ENCODE peak calls at places on chromosomes 13 and 19, in six cellular contexts. One of them, this sample, is unnamed.

GRCh38 chr13:75830842-75831241 is 194.7 kb downstream of the LMO7 start:
- DNase-seq in neuronal stem cell: no peak
- DNase-seq in IMR-90: peak; percentile 78
- DNase-seq in H1: no peak
- DNase-seq in mesenchymal stem cell: peak; percentile 46
- DNase-seq in trophoblast cell: no peak
- DNase-seq in this sample: no peak

GRCh38 chr19:1864480-1865171 is 1.2 kb upstream of the KLF16 start:
- DNase-seq in neuronal stem cell: peak; percentile 74
- DNase-seq in IMR-90: peak; percentile 38
- DNase-seq in H1: peak; percentile 91
- DNase-seq in mesenchymal stem cell: peak; percentile 68
- DNase-seq in trophoblast cell: peak; percentile 76
- DNase-seq in this sample: peak; percentile 89

GRCh38 chr19:28465317-28466086 is 747.4 kb downstream of the UQCRFS1 start:
- DNase-seq in neuronal stem cell: no peak
- DNase-seq in IMR-90: no peak
- DNase-seq in H1: no peak
- DNase-seq in mesenchymal stem cell: no peak
- DNase-seq in trophoblast cell: no peak
- DNase-seq in this sample: no peak

GRCh38 chr19:7912697-7913564 is 1.7 kb upstream of the TGFBR3L start:
- DNase-seq in neuronal stem cell: no peak
- DNase-seq in IMR-90: no peak
- DNase-seq in H1: no peak
- DNase-seq in mesenchymal stem cell: no peak
- DNase-seq in trophoblast cell: no peak
- DNase-seq in this sample: no peak

GRCh38 chr13:63517376-63517775 is 2101.7 kb upstream of the PCDH20 start:
- DNase-seq in neuronal stem cell: no peak
- DNase-seq in IMR-90: peak; percentile 82
- DNase-seq in H1: no peak
- DNase-seq in mesenchymal stem cell: no peak
- DNase-seq in trophoblast cell: no peak
- DNase-seq in this sample: no peak

GRCh38 chr19:19655641-19656343 is 7.7 kb downstream of the ATP13A1 start:
- DNase-seq in neuronal stem cell: no peak
- DNase-seq in IMR-90: no peak
- DNase-seq in H1: no peak
- DNase-seq in mesenchymal stem cell: no peak
- DNase-seq in trophoblast cell: no peak
- DNase-seq in this sample: no peak

GRCh38 chr19:51771369-51771768 is 10.4 kb downstream of the FPR2 start:
- DNase-seq in neuronal stem cell: no peak
- DNase-seq in IMR-90: no peak
- DNase-seq in H1: no peak
- DNase-seq in mesenchymal stem cell: no peak
- DNase-seq in trophoblast cell: peak; percentile 21
- DNase-seq in this sample: no peak

GRCh38 chr13:38685974-38686571 is 804 bp upstream of the FREM2 start:
- DNase-seq in neuronal stem cell: peak; percentile 56
- DNase-seq in IMR-90: no peak
- DNase-seq in H1: no peak
- DNase-seq in mesenchymal stem cell: peak; percentile 14
- DNase-seq in trophoblast cell: peak; percentile 99
- DNase-seq in this sample: peak; percentile 83

GRCh38 chr13:20994441-20994821 is 67.0 kb downstream of the LATS2 start:
- DNase-seq in neuronal stem cell: no peak
- DNase-seq in IMR-90: no peak
- DNase-seq in H1: no peak
- DNase-seq in mesenchymal stem cell: no peak
- DNase-seq in trophoblast cell: no peak
- DNase-seq in this sample: no peak

GRCh38 chr13:20411638-20412342 is 113.9 kb downstream of the CRYL1 start:
- DNase-seq in neuronal stem cell: no peak
- DNase-seq in IMR-90: no peak
- DNase-seq in H1: no peak
- DNase-seq in mesenchymal stem cell: no peak
- DNase-seq in trophoblast cell: no peak
- DNase-seq in this sample: no peak

GRCh38 chr13:21673592-21674270 is 2.9 kb downstream of the FGF9 start:
- DNase-seq in neuronal stem cell: peak; percentile 72
- DNase-seq in IMR-90: peak; percentile 36
- DNase-seq in H1: peak; percentile 82
- DNase-seq in mesenchymal stem cell: peak; percentile 32
- DNase-seq in trophoblast cell: peak; percentile 46
- DNase-seq in this sample: peak; percentile 71

GRCh38 chr13:31200636-31200970 is 828 bp downstream of the B3GLCT start:
- DNase-seq in neuronal stem cell: peak; percentile 36
- DNase-seq in IMR-90: no peak
- DNase-seq in H1: peak; percentile 59
- DNase-seq in mesenchymal stem cell: peak; percentile 56
- DNase-seq in trophoblast cell: peak; percentile 53
- DNase-seq in this sample: peak; percentile 47

GRCh38 chr19:12648088-12648487 is 18.5 kb downstream of the MAN2B1 start:
- DNase-seq in neuronal stem cell: no peak
- DNase-seq in IMR-90: no peak
- DNase-seq in H1: no peak
- DNase-seq in mesenchymal stem cell: no peak
- DNase-seq in trophoblast cell: peak; percentile 34
- DNase-seq in this sample: peak; percentile 76

GRCh38 chr13:107838592-107839161 is 376.7 kb downstream of the LIG4 start:
- DNase-seq in neuronal stem cell: no peak
- DNase-seq in IMR-90: no peak
- DNase-seq in H1: no peak
- DNase-seq in mesenchymal stem cell: no peak
- DNase-seq in trophoblast cell: no peak
- DNase-seq in this sample: no peak

GRCh38 chr19:15702590-15702930 is 25.3 kb upstream of the OR10H2 start:
- DNase-seq in neuronal stem cell: no peak
- DNase-seq in IMR-90: no peak
- DNase-seq in H1: no peak
- DNase-seq in mesenchymal stem cell: no peak
- DNase-seq in trophoblast cell: peak; percentile 47
- DNase-seq in this sample: no peak

GRCh38 chr13:49214917-49215376 is 5.2 kb upstream of the MLNR start:
- DNase-seq in neuronal stem cell: no peak
- DNase-seq in IMR-90: peak; percentile 6
- DNase-seq in H1: peak; percentile 59
- DNase-seq in mesenchymal stem cell: no peak
- DNase-seq in trophoblast cell: peak; percentile 6
- DNase-seq in this sample: peak; percentile 76

GRCh38 chr13:113978741-113979481 is 5.0 kb upstream of the C13orf46 start:
- DNase-seq in neuronal stem cell: no peak
- DNase-seq in IMR-90: no peak
- DNase-seq in H1: no peak
- DNase-seq in mesenchymal stem cell: no peak
- DNase-seq in trophoblast cell: no peak
- DNase-seq in this sample: no peak

GRCh38 chr13:113976711-113977684 is 3.1 kb upstream of the C13orf46 start:
- DNase-seq in neuronal stem cell: no peak
- DNase-seq in IMR-90: peak; percentile 68
- DNase-seq in H1: no peak
- DNase-seq in mesenchymal stem cell: no peak
- DNase-seq in trophoblast cell: peak; percentile 14
- DNase-seq in this sample: no peak

GRCh38 chr13:32838985-32839384 is 177.2 kb upstream of the KL start:
- DNase-seq in neuronal stem cell: no peak
- DNase-seq in IMR-90: peak; percentile 59
- DNase-seq in H1: peak; percentile 40
- DNase-seq in mesenchymal stem cell: peak; percentile 90
- DNase-seq in trophoblast cell: no peak
- DNase-seq in this sample: no peak

GRCh38 chr13:109297628-109298027 is 488.8 kb downstream of the IRS2 start:
- DNase-seq in neuronal stem cell: no peak
- DNase-seq in IMR-90: peak; percentile 90
- DNase-seq in H1: no peak
- DNase-seq in mesenchymal stem cell: peak; percentile 59
- DNase-seq in trophoblast cell: no peak
- DNase-seq in this sample: no peak

GRCh38 chr19:50413531-50413930 is 5.2 kb upstream of the SPIB start:
- DNase-seq in neuronal stem cell: no peak
- DNase-seq in IMR-90: no peak
- DNase-seq in H1: no peak
- DNase-seq in mesenchymal stem cell: no peak
- DNase-seq in trophoblast cell: no peak
- DNase-seq in this sample: no peak

GRCh38 chr13:99417151-99417820 is 84.0 kb upstream of the TM9SF2 start:
- DNase-seq in neuronal stem cell: no peak
- DNase-seq in IMR-90: no peak
- DNase-seq in H1: no peak
- DNase-seq in mesenchymal stem cell: no peak
- DNase-seq in trophoblast cell: no peak
- DNase-seq in this sample: peak; percentile 60

GRCh38 chr13:32585625-32586021 is 629 bp upstream of the PDS5B start:
- DNase-seq in neuronal stem cell: peak; percentile 26
- DNase-seq in IMR-90: no peak
- DNase-seq in H1: no peak
- DNase-seq in mesenchymal stem cell: no peak
- DNase-seq in trophoblast cell: no peak
- DNase-seq in this sample: peak; percentile 36

GRCh38 chr19:51094696-51095279 is 12.1 kb upstream of the KLK14 start:
- DNase-seq in neuronal stem cell: peak; percentile 72
- DNase-seq in IMR-90: no peak
- DNase-seq in H1: peak; percentile 83
- DNase-seq in mesenchymal stem cell: peak; percentile 17
- DNase-seq in trophoblast cell: peak; percentile 25
- DNase-seq in this sample: peak; percentile 75

GRCh38 chr19:45717983-45718650 is 12.6 kb downstream of the FBXO46 start:
- DNase-seq in neuronal stem cell: no peak
- DNase-seq in IMR-90: no peak
- DNase-seq in H1: no peak
- DNase-seq in mesenchymal stem cell: peak; percentile 61
- DNase-seq in trophoblast cell: no peak
- DNase-seq in this sample: peak; percentile 50

GRCh38 chr19:8585894-8586750 is 8.9 kb upstream of the MYO1F start:
- DNase-seq in neuronal stem cell: peak; percentile 58
- DNase-seq in IMR-90: no peak
- DNase-seq in H1: peak; percentile 99
- DNase-seq in mesenchymal stem cell: peak; percentile 40
- DNase-seq in trophoblast cell: peak; percentile 77
- DNase-seq in this sample: peak; percentile 93

GRCh38 chr13:30145709-30146367 is 161.5 kb downstream of the KATNAL1 start:
- DNase-seq in neuronal stem cell: no peak
- DNase-seq in IMR-90: no peak
- DNase-seq in H1: no peak
- DNase-seq in mesenchymal stem cell: no peak
- DNase-seq in trophoblast cell: no peak
- DNase-seq in this sample: no peak

GRCh38 chr13:73335226-73335625 is 276.4 kb downstream of the KLF5 start:
- DNase-seq in neuronal stem cell: no peak
- DNase-seq in IMR-90: peak; percentile 65
- DNase-seq in H1: no peak
- DNase-seq in mesenchymal stem cell: peak; percentile 91
- DNase-seq in trophoblast cell: peak; percentile 38
- DNase-seq in this sample: no peak

GRCh38 chr13:113664751-113665581 is 2.1 kb upstream of the GRK1 start:
- DNase-seq in neuronal stem cell: no peak
- DNase-seq in IMR-90: no peak
- DNase-seq in H1: no peak
- DNase-seq in mesenchymal stem cell: no peak
- DNase-seq in trophoblast cell: no peak
- DNase-seq in this sample: no peak

DNA sequence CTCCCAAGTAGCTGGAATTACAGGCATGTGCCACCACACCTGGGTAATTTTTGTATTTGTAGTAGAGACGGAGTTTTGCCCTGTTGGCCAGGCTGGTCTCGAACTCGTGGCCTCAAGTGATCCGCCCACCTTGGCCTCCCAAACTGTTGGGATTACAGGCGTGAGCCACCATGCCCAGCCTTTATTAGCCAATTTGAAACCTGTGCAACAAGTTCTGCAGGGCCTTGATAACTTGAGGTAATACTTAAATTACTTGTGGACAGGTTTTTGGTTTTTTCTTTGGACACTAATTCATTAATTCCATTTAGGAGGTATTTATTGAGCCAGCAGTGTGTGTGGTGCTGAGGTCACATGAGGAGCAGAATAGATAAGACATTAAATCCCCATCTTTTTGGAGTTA is 39.5 kb downstream of the ARHGAP35 start:
- DNase-seq in neuronal stem cell: no peak
- DNase-seq in IMR-90: no peak
- DNase-seq in H1: no peak
- DNase-seq in mesenchymal stem cell: no peak
- DNase-seq in trophoblast cell: peak; percentile 35
- DNase-seq in this sample: no peak
- H3K4me1 ChIP-seq in neuronal stem cell: peaks cover 4% of the 10 kb centered on the region
- H3K4me1 ChIP-seq in IMR-90: peaks cover 29% of the 10 kb centered on the region
- H3K4me1 ChIP-seq in H1: peaks cover 8% of the 10 kb centered on the region
- H3K4me1 ChIP-seq in mesenchymal stem cell: peaks cover 29% of the 10 kb centered on the region
- H3K4me1 ChIP-seq in trophoblast cell: peaks cover 18% of the 10 kb centered on the region
- H3K4me1 ChIP-seq in this sample: peaks cover 7% of the 10 kb centered on the region

GRCh38 chr13:112183544-112184145 is 116.7 kb downstream of the SOX1 start:
- DNase-seq in neuronal stem cell: no peak
- DNase-seq in IMR-90: no peak
- DNase-seq in H1: no peak
- DNase-seq in mesenchymal stem cell: no peak
- DNase-seq in trophoblast cell: no peak
- DNase-seq in this sample: no peak
- H3K9me3 ChIP-seq in neuronal stem cell: peaks cover 2% of the 10 kb centered on the region
- H3K9me3 ChIP-seq in IMR-90: peaks cover 71% of the 10 kb centered on the region
- H3K9me3 ChIP-seq in H1: no peaks in the 10 kb centered on the region
- H3K9me3 ChIP-seq in mesenchymal stem cell: no peaks in the 10 kb centered on the region
- H3K9me3 ChIP-seq in trophoblast cell: peaks cover 5% of the 10 kb centered on the region
- H3K9me3 ChIP-seq in this sample: no peaks in the 10 kb centered on the region

GRCh38 chr19:18280247-18281081 is 958 bp downstream of the JUND start:
- DNase-seq in neuronal stem cell: no peak
- DNase-seq in IMR-90: peak; percentile 69
- DNase-seq in H1: peak; percentile 76
- DNase-seq in mesenchymal stem cell: peak; percentile 91
- DNase-seq in trophoblast cell: peak; percentile 79
- DNase-seq in this sample: peak; percentile 60
- H2BK5ac ChIP-seq in neuronal stem cell: peak overlapping the region; percentile 87
- H2BK5ac ChIP-seq in IMR-90: peak overlapping the region; percentile 99
- H2BK5ac ChIP-seq in H1: peak overlapping the region; percentile 90
- H2BK5ac ChIP-seq in mesenchymal stem cell: peak overlapping the region; percentile 99
- H2BK5ac ChIP-seq in trophoblast cell: peak overlapping the region; percentile 99
- H2BK5ac ChIP-seq in this sample: no peak overlapping the region

DNA sequence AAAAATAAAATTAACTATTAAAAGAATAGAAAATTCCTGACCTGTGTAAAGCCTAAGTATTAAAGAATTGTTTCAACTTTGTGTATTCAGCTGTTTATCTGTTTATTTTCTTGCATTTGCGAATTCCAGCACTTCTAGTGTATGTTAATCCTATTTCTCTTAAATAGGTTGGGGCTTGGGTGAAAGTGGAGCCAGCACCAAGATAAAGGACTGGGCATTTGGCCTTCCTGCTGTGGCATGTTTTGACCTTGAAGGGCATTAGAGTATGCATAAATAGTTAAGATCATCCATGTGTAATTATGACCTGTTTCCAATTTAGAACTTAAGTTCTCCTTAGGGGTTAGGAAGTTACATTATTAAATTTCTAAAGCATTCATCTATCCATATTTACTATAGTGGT is 151.3 kb downstream of the NBEA start:
- DNase-seq in neuronal stem cell: no peak
- DNase-seq in IMR-90: no peak
- DNase-seq in H1: no peak
- DNase-seq in mesenchymal stem cell: no peak
- DNase-seq in trophoblast cell: no peak
- DNase-seq in this sample: no peak
- H3K4me1 ChIP-seq in neuronal stem cell: no peaks in the 10 kb centered on the region
- H3K4me1 ChIP-seq in IMR-90: no peaks in the 10 kb centered on the region
- H3K4me1 ChIP-seq in H1: no peaks in the 10 kb centered on the region
- H3K4me1 ChIP-seq in mesenchymal stem cell: no peaks in the 10 kb centered on the region
- H3K4me1 ChIP-seq in trophoblast cell: no peaks in the 10 kb centered on the region
- H3K4me1 ChIP-seq in this sample: no peaks in the 10 kb centered on the region

This sample was measured in H9.